ENCODE peak calls at places on chromosomes 11 and 22, in ten cellular contexts. N is fibroblast of lung, Z is A549, Q is T-helper 1 cell, F is AG10803, A is mesothelial cell of epicardium, H is Daoy, K is HEK293T, R is ELF-1, S is T-cell. B is an unnamed sample.
A peak's percentile ranks its signal among the peaks of the same experiment; 100 is the strongest.

GRCh38 chr11:60625262-60625661 is 74.2 kb upstream of the MS4A8 start:
- DNase-seq in N (peak; percentile 28), Z (peak; percentile 24), Q (no peak), F (peak; percentile 36), A (no peak), H (peak; percentile 79), K (no peak), R (peak; percentile 5), S (no peak), B (no peak)

GRCh38 chr11:117588166-117588810 is 208.7 kb downstream of the DSCAML1 start:
- DNase-seq in N (no peak), Z (no peak), Q (no peak), F (no peak), A (no peak), H (no peak), K (no peak), R (no peak), S (no peak), B (no peak)

GRCh38 chr11:63937713-63938480 is 905 bp upstream of the NAA40 start:
- DNase-seq in N (no peak), Z (no peak), Q (no peak), F (no peak), A (no peak), H (peak; percentile 49), K (no peak), R (peak; percentile 75), S (no peak), B (no peak)

GRCh38 chr11:4862447-4863236 is 13.6 kb upstream of the OR51S1 start:
- DNase-seq in N (no peak), Z (no peak), Q (no peak), F (no peak), A (no peak), H (no peak), K (no peak), R (peak; percentile 6), S (no peak), B (no peak)

GRCh38 chr11:35029979-35030378 is 109.0 kb upstream of the CD44 start:
- DNase-seq in N (peak; percentile 89), Z (peak; percentile 65), Q (peak; percentile 45), F (peak; percentile 77), A (no peak), H (peak; percentile 85), K (no peak), R (no peak), S (no peak), B (no peak)

GRCh38 chr11:126992065-126992803 is 8.3 kb downstream of the KIRREL3 start:
- DNase-seq in N (peak; percentile 51), Z (peak; percentile 86), Q (no peak), F (peak; percentile 100), A (no peak), H (peak; percentile 94), K (no peak), R (no peak), S (no peak), B (no peak)

GRCh38 chr22:21837184-21837979 is 30.1 kb downstream of the MAPK1 start:
- DNase-seq in N (peak; percentile 79), Z (peak; percentile 22), Q (no peak), F (peak; percentile 82), A (no peak), H (peak; percentile 74), K (peak; percentile 39), R (peak; percentile 85), S (no peak), B (no peak)

GRCh38 chr11:2385156-2386151 is 8.3 kb downstream of the CD81 start:
- DNase-seq in N (no peak), Z (no peak), Q (no peak), F (no peak), A (no peak), H (no peak), K (no peak), R (no peak), S (no peak), B (no peak)

GRCh38 chr11:130217632-130218031 is 58.0 kb downstream of the ST14 start:
- DNase-seq in N (no peak), Z (no peak), Q (no peak), F (no peak), A (no peak), H (no peak), K (no peak), R (no peak), S (no peak), B (no peak)